ENCODE peak calls at places on chromosomes 13 and 19, in nine cellular contexts. Y is fibroblast of pulmonary artery; D is immature natural killer cell; O is activated CD4-positive, alpha-beta T cell treated with anti-CD3 and anti-CD28 coated beads, Interleukin-2, amount 50 U/mL, for 4 hours; N is psoas muscle; G is sigmoid colon; H is T-helper 2 cell; P is T-helper 1 cell; Z is activated CD4-positive, CD25-positive, alpha-beta regulatory T cell. X is an unnamed sample.
A peak's percentile ranks its signal among the peaks of the same experiment; 100 is the strongest.

GRCh38 chr19:52670046-52670445 is 31.9 kb upstream of the ZNF83 start:
- DNase-seq in Y (no peak), O (no peak), Z (no peak), H (no peak), N (no peak), D (no peak), G (no peak), P (no peak), X (no peak)

GRCh38 chr19:37313335-37313627 is 57.6 kb upstream of the ZNF527 start:
- DNase-seq in Y (no peak), D (no peak), O (no peak), N (no peak), G (no peak), P (no peak), Z (no peak), H (no peak), X (no peak)

GRCh38 chr19:10510301-10510802 is 6.9 kb downstream of the S1PR5 start:
- DNase-seq in O (peak; percentile 61), H (peak; percentile 41), D (peak; percentile 65), G (no peak), N (no peak), Y (no peak), Z (peak; percentile 23), P (peak; percentile 57), X (peak; percentile 32)

GRCh38 chr13:99027260-99027659 is 49.4 kb upstream of the DOCK9 start:
- DNase-seq in H (no peak), D (no peak), Y (no peak), N (no peak), O (no peak), Z (no peak), G (no peak), P (no peak), X (no peak)

GRCh38 chr13:98557934-98558630 is 18.8 kb downstream of the STK24 start:
- DNase-seq in Z (no peak), G (peak; percentile 51), O (no peak), N (no peak), H (no peak), P (no peak), Y (no peak), D (no peak), X (no peak)

GRCh38 chr19:39103151-39103550 is 19.0 kb downstream of the ACP7 start:
- DNase-seq in N (no peak), O (no peak), P (no peak), D (no peak), Z (no peak), G (no peak), H (no peak), Y (no peak), X (no peak)

GRCh38 chr19:17405250-17406038 is at the start of gene BST2:
- DNase-seq in G (peak; percentile 87), O (peak; percentile 27), D (peak; percentile 80), Y (peak; percentile 59), Z (no peak), N (peak; percentile 65), P (peak; percentile 60), H (peak; percentile 38), X (peak; percentile 29)

GRCh38 chr19:56748443-56748842 is 76.9 kb upstream of the ZNF835 start:
- DNase-seq in P (no peak), N (no peak), Z (no peak), G (no peak), Y (peak; percentile 7), D (no peak), H (no peak), O (no peak), X (no peak)

GRCh38 chr19:46603195-46603637 is 2.1 kb downstream of the CALM3 start:
- DNase-seq in G (no peak), O (no peak), Y (no peak), P (no peak), N (no peak), D (no peak), H (no peak), Z (no peak), X (no peak)

GRCh38 chr19:35330475-35330874 is 1.5 kb downstream of the CD22 start:
- DNase-seq in G (no peak), H (no peak), D (no peak), Z (no peak), Y (no peak), N (no peak), O (no peak), P (no peak), X (no peak)

GRCh38 chr19:16074488-16075365 is 1.6 kb upstream of the TPM4 start:
- DNase-seq in P (no peak), Z (no peak), H (no peak), G (peak; percentile 69), D (no peak), O (no peak), Y (no peak), N (no peak), X (no peak)

GRCh38 chr19:56972291-56972914 is 131.9 kb upstream of the PEG3 start:
- DNase-seq in H (no peak), P (no peak), G (no peak), D (no peak), Y (no peak), Z (no peak), N (no peak), O (no peak), X (no peak)

GRCh38 chr19:2164020-2164988 is 571 bp downstream of the DOT1L start:
- DNase-seq in O (no peak), Z (no peak), P (no peak), G (peak; percentile 79), H (no peak), D (no peak), Y (no peak), N (no peak), X (no peak)

GRCh38 chr13:80486407-80486806 is 145.5 kb upstream of the SPRY2 start:
- DNase-seq in N (no peak), H (no peak), G (no peak), Z (no peak), Y (no peak), O (no peak), P (no peak), D (no peak), X (no peak)

GRCh38 chr19:1189419-1189818 is 15.4 kb upstream of the SBNO2 start:
- DNase-seq in D (peak; percentile 74), Z (no peak), H (no peak), P (no peak), N (no peak), Y (no peak), G (no peak), O (peak; percentile 42), X (no peak)

GRCh38 chr13:75776550-75776949 is 140.4 kb downstream of the LMO7 start:
- DNase-seq in D (no peak), O (no peak), Z (no peak), N (no peak), H (no peak), P (no peak), G (no peak), Y (no peak), X (no peak)

GRCh38 chr19:45973564-45974338 is at the start of gene NOVA2:
- DNase-seq in P (no peak), H (no peak), O (no peak), Z (no peak), G (peak; percentile 75), D (peak; percentile 19), Y (peak; percentile 88), N (peak; percentile 81), X (no peak)

GRCh38 chr13:105530468-105530867 is 1005.0 kb downstream of the EFNB2 start:
- DNase-seq in Z (no peak), Y (no peak), G (no peak), P (no peak), N (no peak), D (no peak), H (no peak), O (no peak), X (no peak)

GRCh38 chr19:45908956-45909355 is 5.6 kb downstream of the NANOS2 start:
- DNase-seq in P (no peak), D (no peak), G (no peak), Y (no peak), N (no peak), H (no peak), O (no peak), Z (no peak), X (no peak)

GRCh38 chr19:49442793-49443365 is 1.6 kb upstream of the SLC17A7 start:
- DNase-seq in H (peak; percentile 51), G (peak; percentile 97), D (no peak), N (peak; percentile 97), O (peak; percentile 24), Y (peak; percentile 87), P (peak; percentile 36), Z (peak; percentile 31), X (peak; percentile 42)